ENCODE peak calls at places on chromosomes 6 and 20, in ten cellular contexts. G is AG10803, T is cardiac fibroblast, H is mucosa of descending colon, V is esophagus squamous epithelium, F is prostate gland, X is left ventricle myocardium inferior, A is foreskin fibroblast, J is fibroblast of lung, M is choroid plexus epithelial cell. Z is an unnamed sample.

GRCh38 chr20:45449528-45449927 is 20.0 kb upstream of the WFDC2 start:
- DNase-seq in A (no peak), J (no peak), X (no peak), F (no peak), H (no peak), M (no peak), T (no peak), V (no peak), G (no peak), Z (no peak)

GRCh38 chr6:168012431-168013249 is 15.2 kb downstream of the KIF25 start:
- DNase-seq in X (no peak), J (no peak), A (no peak), V (no peak), H (no peak), F (no peak), G (no peak), M (no peak), T (no peak), Z (no peak)

GRCh38 chr6:33787336-33787953 is 1.5 kb downstream of the LEMD2 start:
- DNase-seq in A (peak), G (peak), X (no peak), T (peak), F (peak), M (no peak), H (peak), V (no peak), J (peak), Z (no peak)

GRCh38 chr6:159062564-159062945 is 17.8 kb upstream of the TAGAP start:
- DNase-seq in A (no peak), T (no peak), H (no peak), F (no peak), J (no peak), G (no peak), V (no peak), X (no peak), M (no peak), Z (no peak)

GRCh38 chr6:152301021-152301805 is 335.9 kb downstream of the SYNE1 start:
- DNase-seq in G (peak), X (no peak), F (no peak), A (peak), V (no peak), H (no peak), J (no peak), M (peak), T (peak), Z (no peak)

GRCh38 chr6:75206338-75207210 is 721 bp upstream of the COL12A1 start:
- DNase-seq in V (no peak), A (peak), M (peak), J (peak), T (peak), G (peak), X (no peak), F (no peak), H (peak), Z (no peak)

GRCh38 chr6:150936021-150936555 is 70.6 kb downstream of the MTHFD1L start:
- DNase-seq in M (no peak), J (no peak), H (no peak), F (no peak), V (no peak), G (no peak), A (no peak), T (no peak), X (no peak), Z (no peak)

GRCh38 chr6:16674666-16675392 is 86.4 kb downstream of the ATXN1 start:
- DNase-seq in M (peak), A (peak), F (no peak), H (no peak), X (no peak), T (peak), V (no peak), G (peak), J (peak), Z (no peak)

GRCh38 chr6:111986651-111987050 is 67.3 kb upstream of the CCN6 start:
- DNase-seq in V (no peak), J (no peak), M (no peak), A (no peak), F (no peak), T (no peak), G (no peak), X (no peak), H (no peak), Z (no peak)

GRCh38 chr6:44735631-44735963 is 348.1 kb downstream of the CDC5L start:
- DNase-seq in J (peak), M (peak), T (peak), A (no peak), V (no peak), G (peak), F (no peak), H (no peak), X (no peak), Z (peak)

GRCh38 chr6:30154709-30155521 is 6.1 kb downstream of the TRIM10 start:
- DNase-seq in H (no peak), F (no peak), A (peak), X (no peak), M (peak), G (peak), V (no peak), T (peak), J (peak), Z (peak)

GRCh38 chr20:24781061-24781980 is 167.7 kb upstream of the CST7 start:
- DNase-seq in H (no peak), X (no peak), J (peak), V (no peak), G (peak), F (no peak), M (peak), T (peak), A (peak), Z (no peak)

GRCh38 chr20:62782149-62782892 is 14.0 kb upstream of the MRGBP start:
- DNase-seq in M (no peak), T (no peak), X (no peak), H (no peak), A (no peak), F (no peak), J (no peak), G (no peak), V (no peak), Z (no peak)

GRCh38 chr20:36833275-36834020 is 42.5 kb upstream of the TLDC2 start:
- DNase-seq in J (no peak), M (peak), H (peak), F (no peak), G (peak), T (no peak), V (no peak), X (no peak), A (peak), Z (no peak)

GRCh38 chr6:8113260-8113659 is 10.9 kb upstream of the EEF1E1 start:
- DNase-seq in A (peak), H (no peak), V (no peak), F (no peak), X (no peak), J (peak), M (peak), G (peak), T (peak), Z (no peak)

GRCh38 chr20:63343460-63344150 is 17.5 kb downstream of the CHRNA4 start:
- DNase-seq in X (no peak), J (no peak), M (no peak), F (no peak), V (no peak), H (peak), A (no peak), G (no peak), T (no peak), Z (no peak)

GRCh38 chr6:21887301-21888185 is 294.0 kb downstream of the SOX4 start:
- DNase-seq in M (peak), H (no peak), V (no peak), F (peak), T (peak), J (peak), A (peak), X (peak), G (peak), Z (peak)

GRCh38 chr6:21886601-21887091 is 293.1 kb downstream of the SOX4 start:
- DNase-seq in H (no peak), A (peak), T (no peak), X (no peak), J (peak), M (peak), V (no peak), G (peak), F (no peak), Z (no peak)

GRCh38 chr6:21885101-21885500 is 291.6 kb downstream of the SOX4 start:
- DNase-seq in M (peak), A (no peak), V (no peak), G (no peak), F (no peak), J (no peak), H (no peak), T (no peak), X (no peak), Z (no peak)

GRCh38 chr6:21883929-21884328 is 290.4 kb downstream of the SOX4 start:
- DNase-seq in J (no peak), M (no peak), T (no peak), H (no peak), V (no peak), G (no peak), A (no peak), F (peak), X (no peak), Z (no peak)

GRCh38 chr6:21885532-21886089 is 292.1 kb downstream of the SOX4 start:
- DNase-seq in V (no peak), X (peak), F (peak), T (peak), G (peak), J (peak), A (peak), H (no peak), M (peak), Z (peak)
- H3K4me3 ChIP-seq in V (no peak), X (no peak), F (no peak), T (no peak), G (no peak), J (no peak), A (no peak), H (no peak), M (no peak), Z (no peak)

DNA sequence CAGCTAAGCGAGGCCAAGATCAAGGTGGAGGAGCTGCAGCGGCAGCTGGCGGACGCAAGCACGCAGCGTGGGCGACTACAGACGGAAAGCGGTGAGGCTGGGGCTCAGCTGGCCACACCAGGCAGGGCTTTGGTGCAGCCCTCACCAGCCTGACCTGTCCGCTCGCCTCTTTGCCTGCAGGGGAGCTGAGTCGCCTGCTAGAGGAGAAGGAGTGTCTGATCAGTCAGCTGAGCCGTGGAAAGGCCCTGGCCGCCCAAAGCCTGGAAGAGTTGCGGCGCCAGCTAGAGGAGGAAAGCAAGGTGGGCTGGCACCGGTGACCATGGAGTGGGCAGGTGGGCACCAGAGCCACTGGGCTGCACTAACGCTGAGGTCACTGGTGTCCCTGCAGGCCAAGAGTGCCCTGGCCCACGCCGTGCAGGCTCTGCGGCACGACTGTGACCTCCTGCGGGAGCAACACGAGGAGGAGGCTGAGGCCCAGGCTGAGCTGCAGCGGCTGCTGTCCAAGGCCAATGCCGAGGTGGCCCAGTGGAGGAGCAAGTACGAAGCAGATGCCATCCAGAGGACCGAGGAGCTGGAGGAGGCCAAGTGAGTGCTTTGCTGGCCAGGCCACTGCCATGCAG is 42.8 kb downstream of the MYH7B start:
- DNase-seq in G (no peak), F (no peak), X (no peak), M (no peak), V (no peak), A (no peak), J (no peak), H (peak), T (no peak), Z (no peak)
- TF ChIP-seq CTCF in G (no peak), F (no peak), X (no peak), M (no peak), V (no peak), A (no peak), J (no peak), H (no peak), T (no peak), Z (peak)

GRCh38 chr6:117548797-117549301 is 53.5 kb downstream of the GOPC start:
- DNase-seq in H (no peak), F (no peak), X (no peak), J (peak), M (peak), V (no peak), G (peak), T (peak), A (peak), Z (peak)
- H3K4me3 ChIP-seq in H (no peak), F (no peak), X (peak), J (no peak), M (peak), V (peak), G (no peak), T (peak), A (no peak), Z (peak)

GRCh38 chr6:140671926-140672325 is 1297.5 kb upstream of the CITED2 start:
- DNase-seq in F (no peak), X (no peak), V (no peak), G (no peak), H (no peak), J (peak), A (no peak), T (no peak), M (peak), Z (no peak)
- TF ChIP-seq CTCF in F (no peak), X (no peak), V (no peak), G (no peak), H (no peak), J (no peak), A (no peak), T (peak), M (peak), Z (no peak)

DNA sequence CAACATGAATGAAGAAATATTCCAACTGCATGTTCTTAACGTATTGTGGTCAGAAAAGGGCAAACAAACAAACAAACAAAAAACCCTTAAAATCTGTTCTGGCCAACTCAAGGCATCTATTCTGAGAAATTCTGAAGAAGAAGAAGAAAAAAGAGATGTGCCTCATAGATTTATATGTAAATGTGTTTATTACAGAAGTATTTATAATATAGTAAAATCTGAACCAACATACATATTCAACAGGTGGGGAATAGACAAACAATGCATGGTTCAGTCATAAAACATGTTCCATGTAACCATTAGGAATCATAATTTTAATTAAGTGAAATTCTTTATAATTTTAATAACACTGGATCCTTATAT is 616 bp downstream of the BTN3A2 start:
- DNase-seq in H (no peak), T (no peak), G (no peak), V (no peak), J (no peak), M (no peak), X (no peak), A (no peak), F (no peak), Z (no peak)
- H3K4me3 ChIP-seq in H (no peak), T (peak), G (peak), V (peak), J (peak), M (peak), X (peak), A (peak), F (peak), Z (peak)